ENCODE peak calls at places on chromosomes 1 and 21, in seven cellular contexts. X is tibial nerve, G is endodermal cell, D is WERI-Rb-1, B is heart right ventricle, Q is uterus, M is A549. F is an unnamed sample.
A peak's percentile ranks its signal among the peaks of the same experiment; 100 is the strongest.

GRCh38 chr1:14039894-14040430 is 340.0 kb downstream of the PRDM2 start:
- DNase-seq in X (no peak), G (peak; percentile 46), D (no peak), B (no peak), Q (no peak), M (no peak), F (no peak)

GRCh38 chr1:60989745-60990718 is 92.3 kb upstream of the NFIA start:
- DNase-seq in X (no peak), G (no peak), D (no peak), B (peak; percentile 33), Q (peak; percentile 67), M (no peak), F (no peak)

GRCh38 chr1:36706416-36706815 is 223.7 kb upstream of the CSF3R start:
- DNase-seq in X (no peak), G (no peak), D (no peak), B (no peak), Q (no peak), M (no peak), F (no peak)

GRCh38 chr1:33993301-33993700 is 129.4 kb downstream of the HMGB4 start:
- DNase-seq in X (no peak), G (no peak), D (no peak), B (no peak), Q (no peak), M (no peak), F (no peak)

GRCh38 chr1:117595993-117596720 is 9.7 kb upstream of the TENT5C start:
- DNase-seq in X (no peak), G (no peak), D (no peak), B (no peak), Q (no peak), M (no peak), F (no peak)

GRCh38 chr1:22803833-22804232 is 93.2 kb downstream of the EPHB2 start:
- DNase-seq in X (no peak), G (no peak), D (no peak), B (no peak), Q (no peak), M (no peak), F (no peak)

GRCh38 chr1:217977943-217978342 is 307.1 kb upstream of the RRP15 start:
- DNase-seq in X (no peak), G (no peak), D (no peak), B (no peak), Q (no peak), M (no peak), F (no peak)

GRCh38 chr1:22105611-22106207 is 37.2 kb downstream of the WNT4 start:
- DNase-seq in X (no peak), G (no peak), D (no peak), B (no peak), Q (peak; percentile 49), M (peak; percentile 56), F (no peak)

GRCh38 chr1:235199441-235199840 is 38.4 kb upstream of the RBM34 start:
- DNase-seq in X (no peak), G (peak; percentile 84), D (no peak), B (no peak), Q (no peak), M (peak; percentile 28), F (no peak)

GRCh38 chr1:230453377-230453776 is 27.2 kb upstream of the PGBD5 start:
- DNase-seq in X (no peak), G (no peak), D (no peak), B (no peak), Q (no peak), M (no peak), F (no peak)

GRCh38 chr1:193574925-193575324 is 388.5 kb upstream of the B3GALT2 start:
- DNase-seq in X (no peak), G (no peak), D (no peak), B (no peak), Q (no peak), M (no peak), F (no peak)

GRCh38 chr1:94527447-94528031 is 14.0 kb downstream of the F3 start:
- DNase-seq in X (no peak), G (no peak), D (no peak), B (no peak), Q (no peak), M (no peak), F (no peak)

GRCh38 chr21:43467785-43468184 is 40.9 kb upstream of the SIK1 start:
- DNase-seq in X (no peak), G (no peak), D (no peak), B (no peak), Q (no peak), M (no peak), F (peak; percentile 4)

GRCh38 chr1:61962631-61963030 is 220.4 kb downstream of the PATJ start:
- DNase-seq in X (no peak), G (no peak), D (no peak), B (no peak), Q (no peak), M (no peak), F (no peak)

GRCh38 chr1:79239840-79240239 is 233.3 kb upstream of the ADGRL4 start:
- DNase-seq in X (no peak), G (no peak), D (no peak), B (no peak), Q (no peak), M (no peak), F (no peak)

GRCh38 chr1:204828352-204828850 is 42.3 kb upstream of the NFASC start:
- DNase-seq in X (peak; percentile 20), G (peak; percentile 96), D (peak; percentile 96), B (peak; percentile 79), Q (peak; percentile 71), M (peak; percentile 60), F (no peak)

GRCh38 chr1:109617291-109617801 is 2.1 kb downstream of the GNAT2 start:
- DNase-seq in X (no peak), G (peak; percentile 75), D (peak; percentile 65), B (no peak), Q (no peak), M (peak; percentile 22), F (no peak)

GRCh38 chr1:109619405-109619654 is at the start of gene GNAT2:
- DNase-seq in X (no peak), G (no peak), D (no peak), B (no peak), Q (no peak), M (no peak), F (no peak)

GRCh38 chr1:109618614-109619404 is 607 bp downstream of the GNAT2 start:
- DNase-seq in X (no peak), G (peak; percentile 43), D (no peak), B (no peak), Q (no peak), M (no peak), F (no peak)

GRCh38 chr1:109613396-109614147 is 5.8 kb downstream of the GNAT2 start:
- DNase-seq in X (no peak), G (peak; percentile 42), D (peak; percentile 79), B (no peak), Q (no peak), M (no peak), F (no peak)

DNA sequence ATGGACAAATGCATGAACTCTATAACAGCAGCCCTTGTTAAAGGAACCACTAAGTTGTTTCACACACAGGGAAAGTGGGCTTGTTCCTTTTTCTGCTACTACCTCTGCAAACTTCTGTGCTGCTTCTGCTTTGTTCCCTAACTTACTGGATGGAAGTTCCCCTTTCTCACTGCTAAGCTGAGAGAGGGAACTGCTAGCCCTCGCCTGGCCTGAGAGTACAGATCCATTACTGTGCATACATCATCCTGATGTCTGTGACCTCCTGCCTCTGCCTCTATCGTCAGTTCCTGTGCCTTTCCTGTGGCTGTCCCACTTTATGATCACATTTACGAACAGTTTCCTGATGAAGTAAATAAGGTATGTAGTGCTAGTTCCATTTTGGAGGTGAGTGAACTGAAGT is 3.5 kb downstream of the GNAT2 start:
- DNase-seq in X (no peak), G (peak; percentile 34), D (no peak), B (no peak), Q (no peak), M (no peak), F (peak; percentile 76)
- H3K27ac ChIP-seq in X (peak overlapping the region; percentile 68), G (no peak overlapping the region), D (no peak overlapping the region), B (no peak overlapping the region), Q (no peak overlapping the region), M (no peak overlapping the region), F (peak overlapping the region; percentile 95)

GRCh38 chr1:227612658-227613057 is 49.3 kb downstream of the ZNF678 start:
- DNase-seq in X (no peak), G (no peak), D (no peak), B (no peak), Q (no peak), M (no peak), F (no peak)
- H3K9me3 ChIP-seq in X (no peaks in the 10 kb centered on the region), G (peaks cover 41% of the 10 kb centered on the region), D (no peaks in the 10 kb centered on the region), B (peaks cover 28% of the 10 kb centered on the region), Q (no peaks in the 10 kb centered on the region), M (peaks cover 49% of the 10 kb centered on the region), F (no peaks in the 10 kb centered on the region)

GRCh38 chr1:67140460-67140859 is 5.7 kb upstream of the C1orf141 start:
- DNase-seq in X (no peak), G (no peak), D (no peak), B (no peak), Q (no peak), M (no peak), F (no peak)
- TF ChIP-seq CTCF in X (no peak), G (no peak), D (no peak), B (no peak), Q (no peak), M (no peak), F (no peak)

GRCh38 chr1:9295884-9296283 is 3.2 kb downstream of the SPSB1 start:
- DNase-seq in X (no peak), G (no peak), D (no peak), B (no peak), Q (no peak), M (no peak), F (no peak)
- H3K27ac ChIP-seq in X (peak overlapping the region; percentile 94), G (no peak overlapping the region), D (no peak overlapping the region), B (no peak overlapping the region), Q (peak overlapping the region; percentile 95), M (peak overlapping the region; percentile 99), F (no peak overlapping the region)